ENCODE peak calls at places on chromosomes 16 and 17, in seven cellular contexts. D is lower lobe of right lung, G is AG09309, X is heart left ventricle, R is AG10803, N is choroid plexus epithelial cell, S is body of pancreas. P is an unnamed sample.
A peak's percentile ranks its signal among the peaks of the same experiment; 100 is the strongest.

GRCh38 chr16:50594332-50595260 is 46.4 kb downstream of the NKD1 start:
- DNase-seq in D (no peak), G (no peak), X (no peak), R (no peak), N (no peak), S (no peak), P (no peak)

GRCh38 chr16:57380671-57381462 is 8.6 kb downstream of the CX3CL1 start:
- DNase-seq in D (no peak), G (no peak), X (no peak), R (no peak), N (peak; percentile 51), S (peak; percentile 52), P (no peak)

GRCh38 chr16:16185095-16185494 is 38.2 kb downstream of the ABCC6 start:
- DNase-seq in D (no peak), G (no peak), X (no peak), R (no peak), N (no peak), S (no peak), P (no peak)

GRCh38 chr17:15999974-16000827 is 577 bp downstream of the TTC19 start:
- DNase-seq in D (no peak), G (no peak), X (peak; percentile 41), R (peak; percentile 17), N (peak; percentile 45), S (peak; percentile 70), P (no peak)

GRCh38 chr16:73350707-73351452 is 303.0 kb upstream of the ZFHX3 start:
- DNase-seq in D (no peak), G (no peak), X (peak; percentile 9), R (no peak), N (no peak), S (no peak), P (no peak)

GRCh38 chr16:69927056-69927757 is 23.9 kb upstream of the CLEC18A start:
- DNase-seq in D (no peak), G (peak; percentile 18), X (peak; percentile 73), R (peak; percentile 77), N (peak; percentile 84), S (peak; percentile 59), P (no peak)

GRCh38 chr17:75518983-75519540 is 2.7 kb downstream of the TSEN54 start:
- DNase-seq in D (no peak), G (no peak), X (no peak), R (no peak), N (no peak), S (no peak), P (no peak)

GRCh38 chr17:62573480-62574117 is 53.9 kb upstream of the MRC2 start:
- DNase-seq in D (no peak), G (no peak), X (no peak), R (no peak), N (peak; percentile 37), S (no peak), P (no peak)

GRCh38 chr16:2486645-2487516 is 12.0 kb downstream of the TBC1D24 start:
- DNase-seq in D (peak; percentile 85), G (no peak), X (peak; percentile 46), R (no peak), N (peak; percentile 31), S (peak; percentile 76), P (no peak)

GRCh38 chr17:7348478-7349242 is 3.3 kb upstream of the KCTD11 start:
- DNase-seq in D (no peak), G (no peak), X (no peak), R (peak; percentile 82), N (no peak), S (peak; percentile 44), P (no peak)

GRCh38 chr17:51434434-51435170 is 174.3 kb downstream of the UTP18 start:
- DNase-seq in D (no peak), G (no peak), X (no peak), R (no peak), N (no peak), S (no peak), P (peak; percentile 19)

GRCh38 chr17:50266384-50267073 is 7.7 kb upstream of the TMEM92 start:
- DNase-seq in D (peak; percentile 71), G (peak; percentile 66), X (no peak), R (peak; percentile 86), N (peak; percentile 88), S (peak; percentile 69), P (peak; percentile 92)

GRCh38 chr17:34542700-34543336 is 36.6 kb upstream of the TMEM132E start:
- DNase-seq in D (peak; percentile 52), G (no peak), X (no peak), R (peak; percentile 8), N (peak; percentile 32), S (peak; percentile 41), P (no peak)

GRCh38 chr17:81968850-81969812 is 8.1 kb upstream of the NOTUM start:
- DNase-seq in D (no peak), G (no peak), X (no peak), R (no peak), N (no peak), S (no peak), P (no peak)

GRCh38 chr16:12211870-12212690 is 235.5 kb downstream of the SNX29 start:
- DNase-seq in D (no peak), G (no peak), X (no peak), R (no peak), N (no peak), S (no peak), P (no peak)

GRCh38 chr17:71740866-71741265 is 380.0 kb upstream of the SOX9 start:
- DNase-seq in D (no peak), G (no peak), X (no peak), R (no peak), N (no peak), S (no peak), P (no peak)

GRCh38 chr17:73211745-73212144 is 18.9 kb downstream of the COG1 start:
- DNase-seq in D (no peak), G (no peak), X (no peak), R (no peak), N (peak; percentile 79), S (no peak), P (no peak)

GRCh38 chr16:53257001-53257400 is 177.3 kb upstream of the RBL2 start:
- DNase-seq in D (no peak), G (peak; percentile 4), X (no peak), R (peak; percentile 69), N (peak; percentile 52), S (no peak), P (no peak)

GRCh38 chr17:21191698-21192097 is 22.3 kb downstream of the TMEM11 start:
- DNase-seq in D (no peak), G (no peak), X (no peak), R (no peak), N (peak; percentile 14), S (no peak), P (no peak)

GRCh38 chr17:37440424-37440823 is 33.7 kb downstream of the TADA2A start:
- DNase-seq in D (no peak), G (no peak), X (no peak), R (no peak), N (no peak), S (no peak), P (no peak)

GRCh38 chr16:88650749-88651275 is at the start of gene CYBA:
- DNase-seq in D (peak; percentile 90), G (no peak), X (peak; percentile 84), R (peak; percentile 40), N (peak; percentile 70), S (peak; percentile 84), P (no peak)

GRCh38 chr16:71885261-71885650 is 1.3 kb upstream of the ZNF821 start:
- DNase-seq in D (peak; percentile 56), G (no peak), X (no peak), R (no peak), N (no peak), S (no peak), P (no peak)

GRCh38 chr16:31074814-31075183 is 577 bp downstream of the ZNF646 start:
- DNase-seq in D (no peak), G (no peak), X (no peak), R (no peak), N (peak; percentile 41), S (no peak), P (no peak)
- TF ChIP-seq CTCF in D (no peak), G (no peak), X (no peak), R (peak; percentile 20), N (no peak), S (no peak), P (no peak)

GRCh38 chr17:4368341-4368740 is 1.9 kb upstream of the UBE2G1 start:
- DNase-seq in D (no peak), G (no peak), X (no peak), R (no peak), N (no peak), S (no peak), P (no peak)

GRCh38 chr17:4365628-4366311 is 705 bp downstream of the UBE2G1 start:
- DNase-seq in D (peak; percentile 64), G (no peak), X (peak; percentile 43), R (no peak), N (no peak), S (peak; percentile 61), P (no peak)

GRCh38 chr17:4365103-4365627 is 1.3 kb downstream of the UBE2G1 start:
- DNase-seq in D (peak; percentile 92), G (peak; percentile 66), X (peak; percentile 93), R (peak; percentile 88), N (peak; percentile 94), S (peak; percentile 93), P (peak; percentile 93)

GRCh38 chr17:4364622-4365041 is 1.8 kb downstream of the UBE2G1 start:
- DNase-seq in D (no peak), G (no peak), X (no peak), R (no peak), N (no peak), S (peak; percentile 21), P (no peak)

GRCh38 chr17:4366312-4367063 is at the start of gene UBE2G1:
- DNase-seq in D (peak; percentile 99), G (peak; percentile 77), X (peak; percentile 98), R (peak; percentile 95), N (peak; percentile 98), S (peak; percentile 99), P (peak; percentile 99)
- TF ChIP-seq CTCF in D (no peak), G (peak; percentile 20), X (peak; percentile 42), R (peak; percentile 23), N (peak; percentile 61), S (peak; percentile 23), P (peak; percentile 55)

GRCh38 chr17:38864636-38865398 is 5.0 kb upstream of the LASP1 start:
- DNase-seq in D (no peak), G (no peak), X (no peak), R (no peak), N (peak; percentile 78), S (no peak), P (no peak)
- TF ChIP-seq CTCF in D (no peak), G (peak; percentile 47), X (no peak), R (peak; percentile 57), N (peak; percentile 78), S (no peak), P (peak; percentile 41)

GRCh38 chr16:85470873-85471272 is 142.2 kb upstream of the GSE1 start:
- DNase-seq in D (no peak), G (no peak), X (no peak), R (no peak), N (no peak), S (peak; percentile 35), P (no peak)

GRCh38 chr16:85473326-85473725 is 139.8 kb upstream of the GSE1 start:
- DNase-seq in D (no peak), G (no peak), X (no peak), R (no peak), N (no peak), S (no peak), P (no peak)

GRCh38 chr16:85469929-85470590 is 143.1 kb upstream of the GSE1 start:
- DNase-seq in D (no peak), G (no peak), X (no peak), R (no peak), N (no peak), S (no peak), P (no peak)

GRCh38 chr16:85472514-85472913 is 140.6 kb upstream of the GSE1 start:
- DNase-seq in D (no peak), G (no peak), X (no peak), R (no peak), N (no peak), S (no peak), P (no peak)

GRCh38 chr16:85471469-85472431 is 141.4 kb upstream of the GSE1 start:
- DNase-seq in D (peak; percentile 77), G (no peak), X (no peak), R (no peak), N (no peak), S (peak; percentile 71), P (no peak)
- TF ChIP-seq CTCF in D (peak; percentile 14), G (no peak), X (no peak), R (no peak), N (peak; percentile 13), S (peak; percentile 33), P (no peak)

P was measured in osteocyte.